ENCODE peak calls at places on chromosomes 7 and 10, in six cellular contexts. L, P, X, B, F and G are unnamed samples.

GRCh38 chr7:109343662-109344061 is 774.0 kb downstream of the DNAJB9 start:
- DNase-seq in B (no peak), P (no peak), L (no peak), X (no peak), F (peak), G (no peak)

GRCh38 chr10:21888959-21889358 is 114.6 kb downstream of the DNAJC1 start:
- DNase-seq in L (no peak), X (no peak), P (no peak), F (no peak), B (peak), G (no peak)

GRCh38 chr10:98312349-98312748 is 44.4 kb upstream of the LOXL4 start:
- DNase-seq in L (no peak), B (no peak), X (no peak), P (no peak), F (peak), G (no peak)

GRCh38 chr7:47482013-47482761 is 99.7 kb downstream of the TNS3 start:
- DNase-seq in P (peak), B (no peak), L (no peak), F (peak), X (peak), G (peak)

GRCh38 chr7:116770941-116771340 is 91.4 kb upstream of the CAPZA2 start:
- DNase-seq in F (no peak), L (no peak), X (no peak), P (no peak), B (no peak), G (no peak)

GRCh38 chr7:111090834-111091233 is at the start of gene LRRN3:
- DNase-seq in P (no peak), X (peak), F (peak), L (no peak), B (no peak), G (peak)

GRCh38 chr10:122128357-122128756 is 139.4 kb downstream of the TACC2 start:
- DNase-seq in P (no peak), B (no peak), F (no peak), L (no peak), X (peak), G (peak)

GRCh38 chr7:30594055-30594539 is 581 bp upstream of the GARS1 start:
- DNase-seq in B (peak), L (peak), P (peak), X (peak), F (peak), G (peak)

GRCh38 chr10:126663328-126663727 is 7.2 kb downstream of the C10orf90 start:
- DNase-seq in X (peak), B (no peak), L (no peak), F (peak), P (no peak), G (peak)

GRCh38 chr7:44615149-44615611 is 8.8 kb downstream of the OGDH start:
- DNase-seq in F (peak), L (no peak), P (no peak), X (peak), B (no peak), G (no peak)

GRCh38 chr7:137874390-137874789 is 27.6 kb upstream of the DGKI start:
- DNase-seq in F (peak), P (no peak), B (no peak), L (no peak), X (peak), G (peak)

GRCh38 chr10:108788891-108789290 is 1134.4 kb downstream of the XPNPEP1 start:
- DNase-seq in L (no peak), P (no peak), X (no peak), B (no peak), F (no peak), G (peak)

GRCh38 chr7:158526531-158526930 is 61.1 kb downstream of the PTPRN2 start:
- DNase-seq in B (no peak), L (no peak), P (no peak), F (no peak), X (no peak), G (no peak)

GRCh38 chr10:22230331-22230833 is 12.6 kb upstream of the EBLN1 start:
- DNase-seq in B (no peak), P (no peak), F (peak), L (no peak), X (peak), G (peak)

GRCh38 chr7:35648367-35648766 is 46.6 kb downstream of the HERPUD2 start:
- DNase-seq in L (no peak), F (no peak), B (no peak), X (no peak), P (no peak), G (no peak)

GRCh38 chr10:114714281-114714741 is 56.2 kb upstream of the ABLIM1 start:
- DNase-seq in L (no peak), X (peak), P (peak), F (peak), B (no peak), G (peak)

GRCh38 chr10:43204394-43204942 is 62.4 kb downstream of the RASGEF1A start:
- DNase-seq in B (no peak), P (peak), L (no peak), F (no peak), X (no peak), G (no peak)

GRCh38 chr10:116819999-116820677 is 29.2 kb upstream of the ENO4 start:
- DNase-seq in P (no peak), B (no peak), F (no peak), X (no peak), L (no peak), G (no peak)